ENCODE peak calls at places on chromosomes 4 and X, in four cellular contexts. One of them, this sample, is unnamed.

GRCh38 chrX:86805241-86805640 is 657.0 kb downstream of the DACH2 start:
- DNase-seq in T1000: no peak
- DNase-seq in HEK293T: no peak
- DNase-seq in HAP-1: peak
- DNase-seq in this sample: no peak

GRCh38 chr4:57249083-57249482 is 138.9 kb upstream of the IGFBP7 start:
- DNase-seq in T1000: no peak
- DNase-seq in HEK293T: no peak
- DNase-seq in HAP-1: no peak
- DNase-seq in this sample: no peak

GRCh38 chr4:86927843-86928395 is 6.9 kb upstream of the AFF1 start:
- DNase-seq in T1000: peak
- DNase-seq in HEK293T: no peak
- DNase-seq in HAP-1: no peak
- DNase-seq in this sample: no peak

GRCh38 chr4:175234162-175234561 is 316.0 kb downstream of the ADAM29 start:
- DNase-seq in T1000: no peak
- DNase-seq in HEK293T: no peak
- DNase-seq in HAP-1: no peak
- DNase-seq in this sample: no peak

GRCh38 chr4:128517096-128517738 is 229.6 kb upstream of the PGRMC2 start:
- DNase-seq in T1000: no peak
- DNase-seq in HEK293T: no peak
- DNase-seq in HAP-1: no peak
- DNase-seq in this sample: no peak

GRCh38 chrX:87409113-87409841 is 108.3 kb upstream of the KLHL4 start:
- DNase-seq in T1000: peak
- DNase-seq in HEK293T: no peak
- DNase-seq in HAP-1: no peak
- DNase-seq in this sample: no peak

GRCh38 chr4:123235431-123235830 is 161.2 kb upstream of the SPRY1 start:
- DNase-seq in T1000: no peak
- DNase-seq in HEK293T: no peak
- DNase-seq in HAP-1: no peak
- DNase-seq in this sample: no peak

GRCh38 chr4:186765138-186765537 is 41.5 kb upstream of the FAT1 start:
- DNase-seq in T1000: no peak
- DNase-seq in HEK293T: peak
- DNase-seq in HAP-1: peak
- DNase-seq in this sample: no peak

GRCh38 chr4:100083289-100083688 is 107.0 kb downstream of the DDIT4L start:
- DNase-seq in T1000: no peak
- DNase-seq in HEK293T: no peak
- DNase-seq in HAP-1: no peak
- DNase-seq in this sample: no peak

GRCh38 chr4:75344915-75345314 is 169.3 kb downstream of the RCHY1 start:
- DNase-seq in T1000: no peak
- DNase-seq in HEK293T: no peak
- DNase-seq in HAP-1: no peak
- DNase-seq in this sample: no peak

GRCh38 chrX:132059973-132060540 is 37.0 kb downstream of the STK26 start:
- DNase-seq in T1000: no peak
- DNase-seq in HEK293T: no peak
- DNase-seq in HAP-1: no peak
- DNase-seq in this sample: no peak

GRCh38 chrX:102651968-102652744 is 873 bp downstream of the GPRASP1 start:
- DNase-seq in T1000: no peak
- DNase-seq in HEK293T: no peak
- DNase-seq in HAP-1: no peak
- DNase-seq in this sample: peak

GRCh38 chr4:178577933-178578332 is 1135.7 kb upstream of the AGA start:
- DNase-seq in T1000: no peak
- DNase-seq in HEK293T: peak
- DNase-seq in HAP-1: peak
- DNase-seq in this sample: no peak

GRCh38 chr4:179595671-179596410 is 2153.6 kb upstream of the AGA start:
- DNase-seq in T1000: no peak
- DNase-seq in HEK293T: no peak
- DNase-seq in HAP-1: no peak
- DNase-seq in this sample: no peak

GRCh38 chrX:31819455-31819854 is 747.6 kb upstream of the FTHL17 start:
- DNase-seq in T1000: no peak
- DNase-seq in HEK293T: no peak
- DNase-seq in HAP-1: no peak
- DNase-seq in this sample: no peak

GRCh38 chrX:34880656-34881055 is 61.9 kb upstream of the FAM47B start:
- DNase-seq in T1000: no peak
- DNase-seq in HEK293T: no peak
- DNase-seq in HAP-1: no peak
- DNase-seq in this sample: no peak

GRCh38 chr4:64582492-64582891 is 173.2 kb upstream of the TECRL start:
- DNase-seq in T1000: no peak
- DNase-seq in HEK293T: no peak
- DNase-seq in HAP-1: no peak
- DNase-seq in this sample: no peak

GRCh38 chrX:54633641-54634040 is 103.6 kb downstream of the GNL3L start:
- DNase-seq in T1000: no peak
- DNase-seq in HEK293T: no peak
- DNase-seq in HAP-1: no peak
- DNase-seq in this sample: no peak

GRCh38 chrX:10310502-10310901 is 153.7 kb downstream of the CLCN4 start:
- DNase-seq in T1000: no peak
- DNase-seq in HEK293T: no peak
- DNase-seq in HAP-1: no peak
- DNase-seq in this sample: no peak

GRCh38 chr4:122073615-122074014 is 78.5 kb upstream of the BLTP1 start:
- DNase-seq in T1000: no peak
- DNase-seq in HEK293T: no peak
- DNase-seq in HAP-1: no peak
- DNase-seq in this sample: no peak

GRCh38 chr4:78552398-78553396 is 1.1 kb downstream of the ANXA3 start:
- DNase-seq in T1000: no peak
- DNase-seq in HEK293T: peak
- DNase-seq in HAP-1: no peak
- DNase-seq in this sample: no peak

GRCh38 chr4:40552536-40552935 is 77.1 kb downstream of the RBM47 start:
- DNase-seq in T1000: no peak
- DNase-seq in HEK293T: no peak
- DNase-seq in HAP-1: no peak
- DNase-seq in this sample: no peak

GRCh38 chr4:1682860-1683259 is 1.3 kb downstream of the FAM53A start:
- DNase-seq in T1000: no peak
- DNase-seq in HEK293T: no peak
- DNase-seq in HAP-1: no peak
- DNase-seq in this sample: no peak